ENCODE peak calls at places on chromosomes 13 and 19, in five cellular contexts. Y is PC-3; N is CD4-positive, alpha-beta T cell; V is progenitor cell of endocrine pancreas; X is uterus. J is an unnamed sample.

GRCh38 chr13:53250272-53250875 is 221.8 kb downstream of the OLFM4 start:
- DNase-seq in X (no peak), Y (peak; percentile 79), N (no peak), V (peak; percentile 12), J (peak; percentile 33)

GRCh38 chr19:42246869-42247630 is 4.6 kb upstream of the GSK3A start:
- DNase-seq in X (no peak), Y (no peak), N (no peak), V (no peak), J (no peak)

GRCh38 chr19:55958356-55958755 is 10.7 kb downstream of the NLRP8 start:
- DNase-seq in N (no peak), X (no peak), V (no peak), Y (peak; percentile 96), J (no peak)

GRCh38 chr13:35720690-35721554 is 244.4 kb upstream of the MAB21L1 start:
- DNase-seq in X (peak; percentile 64), Y (peak; percentile 70), V (peak; percentile 81), N (no peak), J (peak; percentile 70)

GRCh38 chr13:43316997-43317396 is 293.6 kb downstream of the DNAJC15 start:
- DNase-seq in N (no peak), Y (no peak), X (no peak), V (no peak), J (no peak)

GRCh38 chr13:101127741-101128353 is 288.5 kb downstream of the NALCN start:
- DNase-seq in V (no peak), X (no peak), N (no peak), Y (peak; percentile 72), J (peak; percentile 47)

GRCh38 chr19:33639034-33639681 is 17.4 kb downstream of the CHST8 start:
- DNase-seq in N (no peak), V (no peak), Y (no peak), X (no peak), J (no peak)

GRCh38 chr13:112756081-112756480 is 66.2 kb downstream of the ATP11A start:
- DNase-seq in Y (no peak), N (no peak), X (no peak), V (no peak), J (no peak)

GRCh38 chr13:100875392-100876043 is 200.9 kb upstream of the TMTC4 start:
- DNase-seq in Y (peak; percentile 83), X (no peak), V (no peak), N (no peak), J (peak; percentile 18)

GRCh38 chr13:32846020-32846451 is 170.2 kb upstream of the KL start:
- DNase-seq in N (no peak), X (no peak), Y (peak; percentile 12), V (no peak), J (no peak)

GRCh38 chr19:6530385-6531162 is at the start of gene TNFSF9:
- DNase-seq in Y (peak; percentile 94), X (peak; percentile 80), N (peak; percentile 76), V (peak; percentile 77), J (peak; percentile 89)

GRCh38 chr13:93080587-93080986 is 146.0 kb upstream of the GPC6 start:
- DNase-seq in X (no peak), V (no peak), Y (peak; percentile 40), N (no peak), J (no peak)

GRCh38 chr13:99085139-99085845 is 107.4 kb upstream of the DOCK9 start:
- DNase-seq in Y (no peak), X (no peak), N (no peak), V (no peak), J (no peak)

GRCh38 chr19:18157465-18158063 is 4.6 kb downstream of the PIK3R2 start:
- DNase-seq in N (no peak), X (no peak), Y (no peak), V (no peak), J (no peak)

GRCh38 chr13:72808917-72809500 is 27.1 kb downstream of the PIBF1 start:
- DNase-seq in Y (peak; percentile 41), X (no peak), V (no peak), N (no peak), J (peak; percentile 11)

GRCh38 chr19:56120371-56121179 is 520 bp downstream of the ZNF787 start:
- DNase-seq in Y (peak; percentile 72), N (peak; percentile 69), X (peak; percentile 76), V (peak; percentile 45), J (peak; percentile 92)

GRCh38 chr19:45202637-45203036 is 24.1 kb downstream of the BLOC1S3 start:
- DNase-seq in Y (no peak), X (no peak), N (no peak), V (no peak), J (no peak)

GRCh38 chr13:97802213-97802612 is 151.3 kb upstream of the IPO5 start:
- DNase-seq in V (no peak), Y (no peak), N (no peak), X (no peak), J (no peak)

DNA sequence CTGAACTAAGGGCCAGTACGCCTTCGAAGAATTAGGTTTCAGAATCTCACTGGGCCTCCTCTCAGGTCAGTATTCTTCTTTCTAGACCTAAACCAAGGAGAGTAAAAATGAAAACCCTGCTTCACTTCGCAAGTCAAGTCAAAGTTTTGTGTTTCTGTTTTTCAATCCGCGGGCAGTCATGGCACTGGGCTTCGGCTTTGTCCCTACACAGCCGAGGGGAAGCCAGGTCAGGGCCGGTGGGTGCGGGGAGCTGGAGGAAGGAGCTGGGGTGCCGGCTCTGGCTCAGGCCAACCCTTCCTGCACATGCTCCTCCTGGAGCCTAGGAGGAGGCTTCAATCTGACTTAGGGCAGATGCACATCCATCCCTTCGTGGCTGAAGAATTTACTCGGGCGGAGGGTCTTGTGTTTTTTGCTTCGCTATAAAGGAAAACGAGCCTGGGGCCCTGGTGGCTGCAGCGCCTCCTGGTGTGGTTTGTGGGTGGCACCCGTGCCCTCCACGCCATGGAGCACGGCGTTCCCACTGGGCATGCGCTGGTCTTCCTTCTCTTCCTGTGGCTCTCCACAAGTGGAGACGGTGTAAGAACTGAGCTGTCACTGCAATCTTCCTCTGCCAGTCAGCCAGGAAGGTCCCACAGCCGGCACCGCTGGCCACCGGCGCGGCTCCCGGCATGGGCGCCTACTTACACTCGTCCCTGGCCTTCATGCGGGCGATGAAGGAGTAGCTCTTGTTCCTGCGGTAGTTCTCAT is 22.5 kb downstream of the C19orf44 start:
- DNase-seq in X (no peak), Y (no peak), N (no peak), V (no peak), J (no peak)
- TF ChIP-seq CTCF in X (no peak), Y (peak; percentile 36), N (no peak), V (peak; percentile 23), J (no peak)

DNA sequence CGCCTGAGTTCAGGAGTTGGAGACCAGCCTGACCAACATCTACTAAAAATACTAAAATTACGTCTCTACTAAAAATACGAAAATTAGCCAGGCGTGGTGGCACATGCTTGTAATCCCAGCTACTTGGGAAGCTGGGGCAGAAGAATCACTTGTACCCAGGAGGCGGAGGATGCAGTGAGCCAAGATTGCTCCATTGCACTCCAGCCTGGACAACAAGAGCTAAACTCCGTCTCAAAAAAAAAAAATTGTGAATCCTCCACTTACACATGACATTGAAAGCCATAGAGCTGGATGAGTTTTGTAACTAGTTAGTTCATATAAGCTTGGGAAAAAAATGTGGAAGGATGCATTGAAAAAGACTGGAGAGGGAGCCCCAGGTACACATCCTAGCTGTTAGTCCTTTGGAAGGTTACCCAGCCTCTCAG is 452 bp upstream of the PSMD8 start:
- DNase-seq in X (no peak), V (no peak), N (no peak), Y (no peak), J (no peak)
- TF ChIP-seq CTCF in X (no peak), V (no peak), N (no peak), Y (no peak), J (no peak)

GRCh38 chr19:53190253-53190652 is 2.9 kb downstream of the ZNF665 start:
- DNase-seq in N (no peak), V (no peak), Y (no peak), X (no peak), J (no peak)

GRCh38 chr19:53195265-53195879 is 2.2 kb upstream of the ZNF665 start:
- DNase-seq in X (peak; percentile 80), N (peak; percentile 59), Y (peak; percentile 88), V (peak; percentile 66), J (peak; percentile 73)

GRCh38 chr19:53192771-53193533 is at the start of gene ZNF665:
- DNase-seq in N (peak; percentile 59), V (peak; percentile 69), Y (peak; percentile 76), X (peak; percentile 85), J (peak; percentile 86)

GRCh38 chr19:53196777-53197396 is 3.7 kb upstream of the ZNF665 start:
- DNase-seq in X (peak; percentile 99), N (peak; percentile 95), V (peak; percentile 98), Y (peak; percentile 81), J (peak; percentile 99)

GRCh38 chr19:53193534-53194222 is 520 bp upstream of the ZNF665 start:
- DNase-seq in N (no peak), X (no peak), V (no peak), Y (no peak), J (no peak)
- TF ChIP-seq CTCF in N (no peak), X (no peak), V (no peak), Y (no peak), J (no peak)

GRCh38 chr19:35848486-35848885 is 3.8 kb downstream of the NPHS1 start:
- DNase-seq in V (no peak), X (no peak), N (no peak), Y (no peak), J (no peak)

GRCh38 chr19:35852029-35852780 is at the start of gene NPHS1:
- DNase-seq in Y (no peak), V (no peak), N (no peak), X (no peak), J (no peak)

GRCh38 chr19:35848919-35849505 is 3.3 kb downstream of the NPHS1 start:
- DNase-seq in X (no peak), N (no peak), Y (no peak), V (no peak), J (no peak)

GRCh38 chr19:35853038-35853756 is 893 bp upstream of the NPHS1 start:
- DNase-seq in N (no peak), Y (no peak), V (no peak), X (no peak), J (no peak)

GRCh38 chr19:35851213-35852028 is 883 bp downstream of the NPHS1 start:
- DNase-seq in N (no peak), Y (no peak), V (no peak), X (no peak), J (no peak)
- TF ChIP-seq CTCF in N (no peak), Y (no peak), V (peak; percentile 62), X (no peak), J (no peak)

DNA sequence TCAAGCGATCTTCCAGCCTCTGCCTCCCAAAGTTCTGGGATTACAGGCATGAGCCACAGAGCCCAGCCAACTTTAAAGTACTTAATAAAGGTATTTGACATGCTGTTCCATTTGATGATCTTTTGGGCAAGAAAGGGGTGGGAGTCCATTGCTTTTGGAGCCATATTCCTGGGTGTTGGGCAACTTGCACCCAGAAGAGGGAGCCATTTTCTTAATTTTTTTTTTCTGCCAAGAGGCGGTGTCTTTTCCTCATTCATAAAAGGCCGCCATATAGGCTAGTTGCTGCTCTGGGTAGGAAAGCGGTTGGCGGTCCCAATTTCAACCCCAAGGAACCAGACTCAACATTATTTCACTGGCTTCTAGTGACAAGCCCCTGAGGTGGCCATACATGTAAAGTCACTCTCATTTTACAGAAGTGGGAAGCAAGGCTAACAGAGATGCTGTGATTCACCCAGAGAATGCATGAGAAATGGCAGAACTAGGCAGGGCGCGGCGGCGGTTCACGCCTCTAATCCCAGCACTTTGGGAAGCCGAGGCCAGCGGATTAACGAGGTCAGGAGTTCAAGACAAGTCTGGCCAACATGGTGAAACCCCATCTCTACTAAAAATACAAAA is 139.6 kb downstream of the CACNA1A start:
- DNase-seq in X (no peak), V (no peak), N (no peak), Y (peak; percentile 81), J (peak; percentile 36)
- TF ChIP-seq CTCF in X (no peak), V (peak; percentile 48), N (no peak), Y (peak; percentile 93), J (no peak)